ENCODE peak calls at places on chromosomes 12 and 14, in ten cellular contexts. One of them, this sample, is unnamed.

GRCh38 chr12:12734561-12735071 is 17.4 kb downstream of the CDKN1B start:
- DNase-seq in NCI-H2081: no peak
- DNase-seq in GM12892: no peak
- DNase-seq in stimulated activated CD4-positive, alpha-beta T cell treated with anti-CD3 and anti-CD28 coated beads, Interleukin-1b, Interleukin-23, amount 100 ng/mL, for 4 hours: no peak
- DNase-seq in COR-L47: no peak
- DNase-seq in hepatocyte: no peak
- DNase-seq in uterus: no peak
- DNase-seq in NB4: no peak
- DNase-seq in psoas muscle: no peak
- DNase-seq in Right ventricle myocardium superior: no peak
- DNase-seq in this sample: no peak

GRCh38 chr12:49880756-49881390 is 22.8 kb downstream of the FAIM2 start:
- DNase-seq in Right ventricle myocardium superior: no peak
- DNase-seq in hepatocyte: no peak
- DNase-seq in uterus: peak; percentile 6
- DNase-seq in COR-L47: no peak
- DNase-seq in GM12892: no peak
- DNase-seq in NCI-H2081: no peak
- DNase-seq in psoas muscle: no peak
- DNase-seq in stimulated activated CD4-positive, alpha-beta T cell treated with anti-CD3 and anti-CD28 coated beads, Interleukin-1b, Interleukin-23, amount 100 ng/mL, for 4 hours: no peak
- DNase-seq in NB4: no peak
- DNase-seq in this sample: no peak

GRCh38 chr14:35231207-35231755 is 60.9 kb upstream of the PSMA6 start:
- DNase-seq in uterus: no peak
- DNase-seq in GM12892: no peak
- DNase-seq in stimulated activated CD4-positive, alpha-beta T cell treated with anti-CD3 and anti-CD28 coated beads, Interleukin-1b, Interleukin-23, amount 100 ng/mL, for 4 hours: no peak
- DNase-seq in Right ventricle myocardium superior: no peak
- DNase-seq in NB4: no peak
- DNase-seq in hepatocyte: no peak
- DNase-seq in psoas muscle: no peak
- DNase-seq in COR-L47: no peak
- DNase-seq in NCI-H2081: no peak
- DNase-seq in this sample: no peak

GRCh38 chr14:58641509-58641908 is 3.7 kb downstream of the DACT1 start:
- DNase-seq in GM12892: no peak
- DNase-seq in NCI-H2081: peak; percentile 1
- DNase-seq in COR-L47: no peak
- DNase-seq in NB4: no peak
- DNase-seq in psoas muscle: no peak
- DNase-seq in stimulated activated CD4-positive, alpha-beta T cell treated with anti-CD3 and anti-CD28 coated beads, Interleukin-1b, Interleukin-23, amount 100 ng/mL, for 4 hours: no peak
- DNase-seq in hepatocyte: no peak
- DNase-seq in Right ventricle myocardium superior: no peak
- DNase-seq in uterus: no peak
- DNase-seq in this sample: no peak

GRCh38 chr12:11881835-11882234 is 188.9 kb upstream of the BCL2L14 start:
- DNase-seq in GM12892: no peak
- DNase-seq in NCI-H2081: no peak
- DNase-seq in COR-L47: no peak
- DNase-seq in hepatocyte: no peak
- DNase-seq in uterus: no peak
- DNase-seq in psoas muscle: no peak
- DNase-seq in NB4: no peak
- DNase-seq in stimulated activated CD4-positive, alpha-beta T cell treated with anti-CD3 and anti-CD28 coated beads, Interleukin-1b, Interleukin-23, amount 100 ng/mL, for 4 hours: no peak
- DNase-seq in Right ventricle myocardium superior: no peak
- DNase-seq in this sample: no peak

GRCh38 chr12:43226151-43226550 is 325.9 kb downstream of the ADAMTS20 start:
- DNase-seq in Right ventricle myocardium superior: no peak
- DNase-seq in psoas muscle: no peak
- DNase-seq in uterus: no peak
- DNase-seq in NCI-H2081: no peak
- DNase-seq in COR-L47: no peak
- DNase-seq in GM12892: no peak
- DNase-seq in hepatocyte: no peak
- DNase-seq in stimulated activated CD4-positive, alpha-beta T cell treated with anti-CD3 and anti-CD28 coated beads, Interleukin-1b, Interleukin-23, amount 100 ng/mL, for 4 hours: no peak
- DNase-seq in NB4: no peak
- DNase-seq in this sample: no peak

GRCh38 chr14:53742226-53742607 is 214.4 kb downstream of the BMP4 start:
- DNase-seq in stimulated activated CD4-positive, alpha-beta T cell treated with anti-CD3 and anti-CD28 coated beads, Interleukin-1b, Interleukin-23, amount 100 ng/mL, for 4 hours: no peak
- DNase-seq in GM12892: no peak
- DNase-seq in NB4: no peak
- DNase-seq in hepatocyte: no peak
- DNase-seq in NCI-H2081: no peak
- DNase-seq in psoas muscle: no peak
- DNase-seq in Right ventricle myocardium superior: no peak
- DNase-seq in COR-L47: no peak
- DNase-seq in uterus: no peak
- DNase-seq in this sample: no peak

GRCh38 chr12:62604373-62604772 is 137.7 kb downstream of the MON2 start:
- DNase-seq in GM12892: no peak
- DNase-seq in Right ventricle myocardium superior: no peak
- DNase-seq in psoas muscle: no peak
- DNase-seq in NB4: no peak
- DNase-seq in uterus: no peak
- DNase-seq in stimulated activated CD4-positive, alpha-beta T cell treated with anti-CD3 and anti-CD28 coated beads, Interleukin-1b, Interleukin-23, amount 100 ng/mL, for 4 hours: no peak
- DNase-seq in NCI-H2081: no peak
- DNase-seq in COR-L47: no peak
- DNase-seq in hepatocyte: no peak
- DNase-seq in this sample: no peak

GRCh38 chr12:115416869-115417268 is 732.9 kb upstream of the TBX3 start:
- DNase-seq in NCI-H2081: no peak
- DNase-seq in psoas muscle: no peak
- DNase-seq in uterus: no peak
- DNase-seq in stimulated activated CD4-positive, alpha-beta T cell treated with anti-CD3 and anti-CD28 coated beads, Interleukin-1b, Interleukin-23, amount 100 ng/mL, for 4 hours: no peak
- DNase-seq in Right ventricle myocardium superior: no peak
- DNase-seq in hepatocyte: no peak
- DNase-seq in GM12892: no peak
- DNase-seq in NB4: no peak
- DNase-seq in COR-L47: no peak
- DNase-seq in this sample: no peak

GRCh38 chr14:100616854-100617714 is 29.9 kb upstream of the BEGAIN start:
- DNase-seq in GM12892: no peak
- DNase-seq in NCI-H2081: no peak
- DNase-seq in NB4: no peak
- DNase-seq in stimulated activated CD4-positive, alpha-beta T cell treated with anti-CD3 and anti-CD28 coated beads, Interleukin-1b, Interleukin-23, amount 100 ng/mL, for 4 hours: no peak
- DNase-seq in Right ventricle myocardium superior: peak; percentile 13
- DNase-seq in COR-L47: no peak
- DNase-seq in hepatocyte: no peak
- DNase-seq in uterus: no peak
- DNase-seq in psoas muscle: no peak
- DNase-seq in this sample: no peak

GRCh38 chr12:14993117-14993516 is 20.3 kb downstream of the PDE6H start:
- DNase-seq in hepatocyte: no peak
- DNase-seq in Right ventricle myocardium superior: no peak
- DNase-seq in psoas muscle: no peak
- DNase-seq in COR-L47: no peak
- DNase-seq in NB4: no peak
- DNase-seq in uterus: no peak
- DNase-seq in NCI-H2081: no peak
- DNase-seq in stimulated activated CD4-positive, alpha-beta T cell treated with anti-CD3 and anti-CD28 coated beads, Interleukin-1b, Interleukin-23, amount 100 ng/mL, for 4 hours: no peak
- DNase-seq in GM12892: no peak
- DNase-seq in this sample: no peak

GRCh38 chr12:107320929-107321618 is 227.7 kb upstream of the CRY1 start:
- DNase-seq in psoas muscle: peak; percentile 15
- DNase-seq in uterus: no peak
- DNase-seq in NCI-H2081: peak; percentile 26
- DNase-seq in NB4: peak; percentile 85
- DNase-seq in GM12892: no peak
- DNase-seq in hepatocyte: peak; percentile 53
- DNase-seq in stimulated activated CD4-positive, alpha-beta T cell treated with anti-CD3 and anti-CD28 coated beads, Interleukin-1b, Interleukin-23, amount 100 ng/mL, for 4 hours: peak; percentile 56
- DNase-seq in Right ventricle myocardium superior: peak; percentile 44
- DNase-seq in COR-L47: peak; percentile 24
- DNase-seq in this sample: peak; percentile 18

GRCh38 chr14:61662437-61663311 is 32.6 kb upstream of the HIF1A start:
- DNase-seq in uterus: no peak
- DNase-seq in NB4: peak; percentile 90
- DNase-seq in Right ventricle myocardium superior: no peak
- DNase-seq in stimulated activated CD4-positive, alpha-beta T cell treated with anti-CD3 and anti-CD28 coated beads, Interleukin-1b, Interleukin-23, amount 100 ng/mL, for 4 hours: peak; percentile 22
- DNase-seq in COR-L47: no peak
- DNase-seq in hepatocyte: peak; percentile 55
- DNase-seq in psoas muscle: no peak
- DNase-seq in GM12892: peak; percentile 32
- DNase-seq in NCI-H2081: no peak
- DNase-seq in this sample: peak; percentile 72

GRCh38 chr12:2239376-2240010 is 186.7 kb downstream of the CACNA1C start:
- DNase-seq in GM12892: no peak
- DNase-seq in psoas muscle: no peak
- DNase-seq in Right ventricle myocardium superior: peak; percentile 79
- DNase-seq in hepatocyte: no peak
- DNase-seq in uterus: peak; percentile 48
- DNase-seq in stimulated activated CD4-positive, alpha-beta T cell treated with anti-CD3 and anti-CD28 coated beads, Interleukin-1b, Interleukin-23, amount 100 ng/mL, for 4 hours: no peak
- DNase-seq in COR-L47: no peak
- DNase-seq in NB4: no peak
- DNase-seq in NCI-H2081: no peak
- DNase-seq in this sample: peak; percentile 27

GRCh38 chr14:72736348-72736747 is 157.6 kb downstream of the DPF3 start:
- DNase-seq in Right ventricle myocardium superior: no peak
- DNase-seq in hepatocyte: no peak
- DNase-seq in NB4: no peak
- DNase-seq in GM12892: no peak
- DNase-seq in uterus: no peak
- DNase-seq in COR-L47: no peak
- DNase-seq in NCI-H2081: no peak
- DNase-seq in psoas muscle: no peak
- DNase-seq in stimulated activated CD4-positive, alpha-beta T cell treated with anti-CD3 and anti-CD28 coated beads, Interleukin-1b, Interleukin-23, amount 100 ng/mL, for 4 hours: no peak
- DNase-seq in this sample: peak; percentile 28

GRCh38 chr14:92352158-92352985 is 29.4 kb downstream of the SLC24A4 start:
- DNase-seq in hepatocyte: no peak
- DNase-seq in COR-L47: peak; percentile 10
- DNase-seq in stimulated activated CD4-positive, alpha-beta T cell treated with anti-CD3 and anti-CD28 coated beads, Interleukin-1b, Interleukin-23, amount 100 ng/mL, for 4 hours: no peak
- DNase-seq in GM12892: no peak
- DNase-seq in uterus: no peak
- DNase-seq in Right ventricle myocardium superior: no peak
- DNase-seq in NCI-H2081: no peak
- DNase-seq in psoas muscle: no peak
- DNase-seq in NB4: peak; percentile 70
- DNase-seq in this sample: peak; percentile 13

GRCh38 chr12:93109794-93110203 is 180.7 kb upstream of the EEA1 start:
- DNase-seq in Right ventricle myocardium superior: no peak
- DNase-seq in psoas muscle: no peak
- DNase-seq in stimulated activated CD4-positive, alpha-beta T cell treated with anti-CD3 and anti-CD28 coated beads, Interleukin-1b, Interleukin-23, amount 100 ng/mL, for 4 hours: peak; percentile 5
- DNase-seq in COR-L47: peak; percentile 92
- DNase-seq in hepatocyte: no peak
- DNase-seq in GM12892: no peak
- DNase-seq in uterus: no peak
- DNase-seq in NB4: no peak
- DNase-seq in NCI-H2081: no peak
- DNase-seq in this sample: no peak

GRCh38 chr12:57541717-57542116 is 5.3 kb downstream of the DCTN2 start:
- DNase-seq in GM12892: no peak
- DNase-seq in psoas muscle: no peak
- DNase-seq in Right ventricle myocardium superior: no peak
- DNase-seq in stimulated activated CD4-positive, alpha-beta T cell treated with anti-CD3 and anti-CD28 coated beads, Interleukin-1b, Interleukin-23, amount 100 ng/mL, for 4 hours: no peak
- DNase-seq in COR-L47: no peak
- DNase-seq in hepatocyte: no peak
- DNase-seq in uterus: no peak
- DNase-seq in NCI-H2081: no peak
- DNase-seq in NB4: no peak
- DNase-seq in this sample: no peak

GRCh38 chr12:57543666-57544065 is 3.3 kb downstream of the DCTN2 start:
- DNase-seq in NB4: no peak
- DNase-seq in uterus: no peak
- DNase-seq in COR-L47: no peak
- DNase-seq in psoas muscle: no peak
- DNase-seq in hepatocyte: no peak
- DNase-seq in stimulated activated CD4-positive, alpha-beta T cell treated with anti-CD3 and anti-CD28 coated beads, Interleukin-1b, Interleukin-23, amount 100 ng/mL, for 4 hours: no peak
- DNase-seq in Right ventricle myocardium superior: no peak
- DNase-seq in GM12892: no peak
- DNase-seq in NCI-H2081: peak; percentile 18
- DNase-seq in this sample: no peak

GRCh38 chr12:114809132-114809531 is 125.2 kb upstream of the TBX3 start:
- DNase-seq in Right ventricle myocardium superior: no peak
- DNase-seq in uterus: no peak
- DNase-seq in NB4: no peak
- DNase-seq in psoas muscle: no peak
- DNase-seq in COR-L47: no peak
- DNase-seq in GM12892: no peak
- DNase-seq in stimulated activated CD4-positive, alpha-beta T cell treated with anti-CD3 and anti-CD28 coated beads, Interleukin-1b, Interleukin-23, amount 100 ng/mL, for 4 hours: no peak
- DNase-seq in NCI-H2081: no peak
- DNase-seq in hepatocyte: no peak
- DNase-seq in this sample: no peak

GRCh38 chr14:53338192-53338591 is 185.1 kb upstream of the DDHD1 start:
- DNase-seq in GM12892: no peak
- DNase-seq in NCI-H2081: no peak
- DNase-seq in uterus: no peak
- DNase-seq in Right ventricle myocardium superior: no peak
- DNase-seq in COR-L47: no peak
- DNase-seq in NB4: no peak
- DNase-seq in stimulated activated CD4-positive, alpha-beta T cell treated with anti-CD3 and anti-CD28 coated beads, Interleukin-1b, Interleukin-23, amount 100 ng/mL, for 4 hours: no peak
- DNase-seq in hepatocyte: no peak
- DNase-seq in psoas muscle: no peak
- DNase-seq in this sample: peak; percentile 42

GRCh38 chr12:6759741-6760140 is 6.4 kb upstream of the PTMS start:
- DNase-seq in NCI-H2081: no peak
- DNase-seq in hepatocyte: no peak
- DNase-seq in NB4: no peak
- DNase-seq in psoas muscle: no peak
- DNase-seq in Right ventricle myocardium superior: no peak
- DNase-seq in stimulated activated CD4-positive, alpha-beta T cell treated with anti-CD3 and anti-CD28 coated beads, Interleukin-1b, Interleukin-23, amount 100 ng/mL, for 4 hours: no peak
- DNase-seq in GM12892: no peak
- DNase-seq in COR-L47: no peak
- DNase-seq in uterus: no peak
- DNase-seq in this sample: no peak